ENCODE peak calls at places on chromosomes 5 and 9, in eight cellular contexts. I is endothelial cell, G is body of pancreas, L is IMR-90, O is uterus, D is GM13977, B is H9, P is tibial artery. J is an unnamed sample.

GRCh38 chr9:112120471-112120925 is 54.6 kb downstream of the SUSD1 start:
- DNase-seq in I (no peak), G (no peak), L (no peak), O (no peak), D (no peak), B (no peak), P (no peak), J (no peak)

GRCh38 chr5:97009212-97009898 is 73.5 kb downstream of the LNPEP start:
- DNase-seq in I (no peak), G (no peak), L (no peak), O (no peak), D (peak), B (no peak), P (no peak), J (no peak)

GRCh38 chr5:42636946-42637345 is 119.7 kb upstream of the CCDC152 start:
- DNase-seq in I (no peak), G (no peak), L (no peak), O (no peak), D (no peak), B (no peak), P (no peak), J (no peak)

GRCh38 chr9:126564716-126565115 is 49.0 kb upstream of the LMX1B start:
- DNase-seq in I (no peak), G (no peak), L (no peak), O (no peak), D (no peak), B (peak), P (no peak), J (no peak)

GRCh38 chr9:123318961-123319421 is 37.0 kb upstream of the CRB2 start:
- DNase-seq in I (no peak), G (no peak), L (no peak), O (peak), D (no peak), B (no peak), P (no peak), J (no peak)

GRCh38 chr5:76365558-76365957 is 37.5 kb upstream of the IQGAP2 start:
- DNase-seq in I (no peak), G (no peak), L (no peak), O (no peak), D (no peak), B (no peak), P (no peak), J (no peak)

GRCh38 chr5:175742290-175742994 is 84.6 kb downstream of the HRH2 start:
- DNase-seq in I (no peak), G (no peak), L (no peak), O (no peak), D (no peak), B (no peak), P (no peak), J (no peak)

GRCh38 chr5:153147891-153148623 is 342.4 kb upstream of the GRIA1 start:
- DNase-seq in I (peak), G (peak), L (no peak), O (no peak), D (peak), B (peak), P (no peak), J (no peak)

GRCh38 chr9:90659626-90660364 is 17.2 kb upstream of the DIRAS2 start:
- DNase-seq in I (no peak), G (no peak), L (peak), O (no peak), D (no peak), B (no peak), P (no peak), J (no peak)

GRCh38 chr5:175202461-175203065 is 241.4 kb downstream of the DRD1 start:
- DNase-seq in I (no peak), G (no peak), L (peak), O (no peak), D (no peak), B (no peak), P (no peak), J (no peak)

GRCh38 chr9:33719581-33720374 is 75.6 kb upstream of the PRSS3 start:
- DNase-seq in I (peak), G (peak), L (no peak), O (no peak), D (peak), B (peak), P (no peak), J (no peak)

GRCh38 chr9:106860731-106861584 is 2.0 kb upstream of the ZNF462 start:
- DNase-seq in I (peak), G (peak), L (peak), O (peak), D (no peak), B (peak), P (peak), J (no peak)

GRCh38 chr5:71839049-71839834 is 120.2 kb downstream of the CARTPT start:
- DNase-seq in I (no peak), G (no peak), L (no peak), O (no peak), D (no peak), B (no peak), P (no peak), J (no peak)

GRCh38 chr9:14346826-14347407 is 33.0 kb upstream of the NFIB start:
- DNase-seq in I (peak), G (no peak), L (no peak), O (no peak), D (no peak), B (no peak), P (peak), J (no peak)

GRCh38 chr5:123094919-123095693 is 6.1 kb downstream of the PRDM6 start:
- DNase-seq in I (peak), G (no peak), L (peak), O (no peak), D (peak), B (peak), P (peak), J (no peak)

GRCh38 chr9:33762343-33762742 is 33.0 kb upstream of the PRSS3 start:
- DNase-seq in I (no peak), G (no peak), L (no peak), O (no peak), D (no peak), B (no peak), P (no peak), J (no peak)

GRCh38 chr9:79952401-79952800 is 380.6 kb downstream of the TLE4 start:
- DNase-seq in I (no peak), G (no peak), L (peak), O (no peak), D (no peak), B (no peak), P (no peak), J (no peak)

GRCh38 chr9:79953908-79954307 is 382.1 kb downstream of the TLE4 start:
- DNase-seq in I (no peak), G (no peak), L (no peak), O (no peak), D (no peak), B (no peak), P (no peak), J (no peak)

DNA sequence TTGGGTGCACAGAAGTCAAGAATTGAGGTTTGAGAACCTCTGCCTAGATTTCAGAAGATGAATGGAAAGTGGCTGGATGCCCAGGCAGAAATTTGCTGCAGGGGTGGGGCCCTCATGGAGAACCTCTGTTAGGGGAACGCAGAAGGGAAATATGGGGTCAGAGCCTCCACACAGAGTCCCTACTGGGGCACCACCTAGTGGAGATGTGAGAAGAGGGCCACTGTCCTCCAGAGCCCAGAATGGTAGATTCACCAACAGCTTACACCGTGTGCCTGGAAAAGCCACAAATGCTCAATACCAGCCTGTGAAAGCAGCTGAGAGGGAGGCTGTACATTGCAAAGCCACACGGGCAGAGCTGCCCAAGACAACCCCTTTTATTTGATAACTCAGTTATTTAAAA is 383.5 kb downstream of the TLE4 start:
- DNase-seq in I (no peak), G (no peak), L (no peak), O (no peak), D (no peak), B (no peak), P (no peak), J (no peak)
- TF ChIP-seq CTCF in I (no peak), G (no peak), L (peak), O (no peak), D (peak), B (peak), P (no peak), J (peak)

GRCh38 chr9:121023064-121023463 is 27.0 kb downstream of the C5 start:
- DNase-seq in I (no peak), G (no peak), L (no peak), O (no peak), D (no peak), B (peak), P (no peak), J (no peak)
- TF ChIP-seq CTCF in I (no peak), G (no peak), L (no peak), O (no peak), D (peak), B (peak), P (no peak), J (peak)

GRCh38 chr5:180394031-180394636 is 41.0 kb upstream of the GFPT2 start:
- DNase-seq in I (no peak), G (no peak), L (no peak), O (no peak), D (no peak), B (peak), P (peak), J (no peak)
- TF ChIP-seq CTCF in I (no peak), G (no peak), L (no peak), O (no peak), D (no peak), B (peak), P (no peak), J (no peak)

GRCh38 chr9:135662758-135663450 is at the start of gene LCN9:
- DNase-seq in I (no peak), G (no peak), L (no peak), O (no peak), D (no peak), B (peak), P (peak), J (no peak)

GRCh38 chr9:135664266-135664665 is 1.2 kb downstream of the LCN9 start:
- DNase-seq in I (no peak), G (no peak), L (no peak), O (no peak), D (no peak), B (peak), P (peak), J (no peak)

GRCh38 chr9:135663857-135664256 is 748 bp downstream of the LCN9 start:
- DNase-seq in I (no peak), G (no peak), L (no peak), O (no peak), D (no peak), B (no peak), P (peak), J (no peak)

GRCh38 chr9:135661801-135662560 is 1.1 kb upstream of the LCN9 start:
- DNase-seq in I (no peak), G (no peak), L (no peak), O (no peak), D (no peak), B (no peak), P (no peak), J (no peak)

GRCh38 chr9:135663451-135663770 is 302 bp downstream of the LCN9 start:
- DNase-seq in I (no peak), G (no peak), L (no peak), O (no peak), D (no peak), B (no peak), P (no peak), J (no peak)
- TF ChIP-seq CTCF in I (no peak), G (no peak), L (no peak), O (no peak), D (no peak), B (no peak), P (no peak), J (no peak)

GRCh38 chr9:1922026-1922425 is 93.1 kb upstream of the SMARCA2 start:
- DNase-seq in I (no peak), G (no peak), L (no peak), O (no peak), D (no peak), B (peak), P (no peak), J (no peak)
- TF ChIP-seq CTCF in I (no peak), G (no peak), L (no peak), O (no peak), D (peak), B (peak), P (no peak), J (no peak)

GRCh38 chr5:59361454-59361853 is 532.1 kb downstream of the PDE4D start:
- DNase-seq in I (no peak), G (no peak), L (no peak), O (no peak), D (no peak), B (no peak), P (no peak), J (no peak)
- TF ChIP-seq CTCF in I (no peak), G (no peak), L (no peak), O (no peak), D (no peak), B (no peak), P (no peak), J (no peak)

GRCh38 chr5:141422742-141423291 is 2.0 kb downstream of the PCDHGA11 start:
- DNase-seq in I (no peak), G (no peak), L (no peak), O (no peak), D (no peak), B (no peak), P (no peak), J (no peak)

GRCh38 chr5:141421489-141421855 is 621 bp downstream of the PCDHGA11 start:
- DNase-seq in I (no peak), G (no peak), L (no peak), O (no peak), D (no peak), B (no peak), P (no peak), J (no peak)

GRCh38 chr5:141419074-141419880 is 1.6 kb upstream of the PCDHGA11 start:
- DNase-seq in I (no peak), G (no peak), L (no peak), O (no peak), D (no peak), B (peak), P (no peak), J (no peak)

GRCh38 chr5:141420855-141421488 is at the start of gene PCDHGA11:
- DNase-seq in I (peak), G (no peak), L (peak), O (no peak), D (peak), B (peak), P (no peak), J (peak)
- TF ChIP-seq CTCF in I (peak), G (peak), L (peak), O (no peak), D (peak), B (peak), P (peak), J (peak)

GRCh38 chr5:27015758-27016157 is 22.6 kb downstream of the CDH9 start:
- DNase-seq in I (no peak), G (no peak), L (no peak), O (no peak), D (no peak), B (no peak), P (no peak), J (no peak)

GRCh38 chr5:27026791-27027190 is 11.6 kb downstream of the CDH9 start:
- DNase-seq in I (no peak), G (no peak), L (no peak), O (no peak), D (no peak), B (no peak), P (no peak), J (no peak)

GRCh38 chr5:27026059-27026458 is 12.3 kb downstream of the CDH9 start:
- DNase-seq in I (no peak), G (no peak), L (no peak), O (no peak), D (no peak), B (no peak), P (no peak), J (no peak)

DNA sequence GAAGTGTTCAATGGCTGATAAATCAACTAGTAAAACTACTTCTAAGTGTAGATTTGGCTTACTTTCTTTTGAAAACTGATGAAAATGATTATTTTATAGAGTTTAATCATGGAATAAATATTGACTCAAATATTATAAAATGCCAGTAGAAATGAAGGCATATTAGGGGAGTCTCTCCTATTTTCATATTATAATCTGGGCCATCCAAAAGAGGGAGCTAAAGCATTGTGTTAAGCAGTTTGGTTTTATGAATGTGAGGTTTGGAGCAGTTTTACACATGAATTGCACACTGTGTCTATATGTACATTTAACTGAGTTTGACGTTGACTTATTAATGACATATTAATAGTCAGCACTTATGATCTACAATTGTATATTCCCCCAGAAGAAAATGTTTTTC is 17.4 kb downstream of the CDH9 start:
- DNase-seq in I (no peak), G (no peak), L (peak), O (no peak), D (no peak), B (no peak), P (no peak), J (no peak)
- TF ChIP-seq CTCF in I (no peak), G (no peak), L (peak), O (no peak), D (peak), B (peak), P (no peak), J (no peak)